ENCODE peak calls at places on chromosomes 7 and 10, in eight cellular contexts. G is NCI-H1092 treated with DMSO at 0.1 percent for 48 hours; V is EH; D is mammary epithelial cell; A is stimulated activated effector memory CD8-positive, alpha-beta T cell treated with anti-CD3 and anti-CD28 coated beads, Interleukin-12 subunit alpha, Interleukin-12 subunit beta, amount 100 ng/mL, for 72 hours; X is hypothalamus; P is NCI-H1417; B is immature natural killer cell. U is an unnamed sample.

GRCh38 chr7:48083114-48083830 is 5.8 kb upstream of the UPP1 start:
- DNase-seq in A (no peak), D (peak), G (no peak), X (no peak), B (no peak), P (no peak), V (peak), U (no peak)

GRCh38 chr10:9792181-9792580 is 1225.5 kb upstream of the CELF2 start:
- DNase-seq in X (no peak), D (no peak), G (no peak), B (no peak), A (no peak), P (no peak), V (no peak), U (no peak)

GRCh38 chr10:90458054-90458453 is 399.8 kb downstream of the HTR7 start:
- DNase-seq in G (no peak), A (no peak), B (no peak), D (no peak), V (no peak), X (no peak), P (no peak), U (no peak)

GRCh38 chr10:58531084-58531695 is 18.5 kb downstream of the BICC1 start:
- DNase-seq in P (peak), G (peak), X (peak), B (peak), V (peak), A (peak), D (peak), U (peak)

GRCh38 chr7:85000973-85001372 is 185.9 kb downstream of the SEMA3D start:
- DNase-seq in D (no peak), P (no peak), X (no peak), B (no peak), V (no peak), G (peak), A (no peak), U (no peak)

GRCh38 chr10:20633721-20634120 is 263.4 kb downstream of the NEBL start:
- DNase-seq in V (no peak), X (no peak), A (no peak), B (no peak), D (no peak), P (no peak), G (no peak), U (no peak)

GRCh38 chr10:122541541-122542002 is 19.0 kb upstream of the DMBT1 start:
- DNase-seq in G (no peak), B (no peak), D (peak), X (no peak), P (no peak), A (no peak), V (no peak), U (no peak)

GRCh38 chr10:74011762-74012161 is 13.8 kb downstream of the VCL start:
- DNase-seq in G (no peak), A (no peak), V (peak), D (peak), P (peak), B (no peak), X (peak), U (no peak)

GRCh38 chr10:113297226-113297625 is 255.6 kb upstream of the HABP2 start:
- DNase-seq in X (no peak), G (no peak), A (no peak), P (no peak), D (no peak), V (peak), B (no peak), U (no peak)

GRCh38 chr10:50621981-50622496 is 1.7 kb downstream of the SGMS1 start:
- DNase-seq in P (peak), A (peak), D (peak), V (peak), B (peak), G (peak), X (peak), U (peak)

GRCh38 chr10:48516878-48517277 is 88.0 kb downstream of the ARHGAP22 start:
- DNase-seq in V (no peak), X (no peak), D (no peak), P (no peak), B (no peak), G (no peak), A (no peak), U (no peak)

GRCh38 chr7:867001-867405 is 9.4 kb upstream of the GET4 start:
- DNase-seq in A (no peak), V (peak), D (no peak), G (no peak), P (no peak), B (no peak), X (peak), U (peak)

GRCh38 chr10:101358706-101359300 is 4.8 kb downstream of the BTRC start:
- DNase-seq in B (no peak), P (no peak), A (no peak), D (no peak), G (no peak), V (peak), X (no peak), U (no peak)

GRCh38 chr7:73817121-73817520 is 13.7 kb upstream of the CLDN4 start:
- DNase-seq in X (no peak), B (no peak), V (no peak), G (no peak), P (no peak), A (no peak), D (no peak), U (no peak)

GRCh38 chr7:139131622-139132021 is 22.1 kb upstream of the ZC3HAV1 start:
- DNase-seq in G (no peak), A (no peak), V (no peak), X (no peak), B (no peak), D (no peak), P (no peak), U (no peak)

GRCh38 chr7:134535272-134535918 is 8.0 kb downstream of the AKR1B10 start:
- DNase-seq in P (no peak), G (no peak), B (no peak), X (no peak), A (no peak), D (no peak), V (no peak), U (no peak)

GRCh38 chr10:46544989-46545791 is 11.3 kb downstream of the GPRIN2 start:
- DNase-seq in B (no peak), X (no peak), A (no peak), D (peak), V (peak), G (no peak), P (no peak), U (no peak)

GRCh38 chr10:74923556-74923955 is 97.2 kb downstream of the KAT6B start:
- DNase-seq in V (peak), A (no peak), B (peak), G (no peak), D (no peak), P (peak), X (no peak), U (no peak)

GRCh38 chr7:85160223-85160622 is 26.6 kb downstream of the SEMA3D start:
- DNase-seq in B (no peak), D (peak), G (no peak), X (no peak), P (no peak), A (no peak), V (peak), U (no peak)

GRCh38 chr7:30526163-30526562 is 21.5 kb upstream of the GGCT start:
- DNase-seq in X (no peak), A (no peak), V (no peak), B (no peak), G (no peak), D (no peak), P (no peak), U (no peak)

U was measured in heart right ventricle.